ENCODE peak calls at places on chromosomes 16 and 17, in six cellular contexts. S is cardiac muscle cell; T is neural progenitor cell; M is CD4-positive, alpha-beta memory T cell; U is psoas muscle; N is esophagus squamous epithelium. O is an unnamed sample.

GRCh38 chr17:3905017-3905486 is 11.2 kb downstream of the P2RX1 start:
- DNase-seq in S (no peak), U (no peak), N (no peak), M (no peak), T (no peak), O (no peak)

GRCh38 chr17:81727324-81728031 is 15.4 kb downstream of the SLC25A10 start:
- DNase-seq in N (no peak), U (no peak), T (no peak), S (no peak), M (no peak), O (peak; percentile 57)

GRCh38 chr16:27721548-27722265 is 171.8 kb downstream of the KATNIP start:
- DNase-seq in T (no peak), S (no peak), M (no peak), U (peak; percentile 73), N (no peak), O (peak; percentile 77)

GRCh38 chr17:44546711-44547606 is 10.3 kb upstream of the FZD2 start:
- DNase-seq in T (no peak), U (no peak), N (no peak), S (no peak), M (no peak), O (no peak)

GRCh38 chr17:41308918-41309359 is at the start of gene KRTAP16-1:
- DNase-seq in U (no peak), M (no peak), N (no peak), S (no peak), T (no peak), O (peak; percentile 59)

GRCh38 chr16:81543571-81543970 is 99.0 kb downstream of the CMIP start:
- DNase-seq in S (no peak), U (no peak), T (no peak), M (no peak), N (no peak), O (no peak)

GRCh38 chr17:45438931-45439610 is 6.4 kb upstream of the ARHGAP27 start:
- DNase-seq in U (no peak), T (no peak), N (no peak), S (no peak), M (no peak), O (peak; percentile 64)

GRCh38 chr17:12034538-12034937 is 13.9 kb downstream of the MAP2K4 start:
- DNase-seq in S (no peak), U (no peak), M (no peak), N (no peak), T (no peak), O (no peak)

GRCh38 chr17:4881761-4882555 is 17.4 kb upstream of the C17orf107 start:
- DNase-seq in T (peak; percentile 79), N (no peak), M (peak; percentile 65), S (peak; percentile 76), U (peak; percentile 43), O (no peak)

GRCh38 chr17:42139093-42139492 is 15.7 kb downstream of the RAB5C start:
- DNase-seq in T (no peak), M (no peak), S (no peak), N (no peak), U (no peak), O (no peak)

GRCh38 chr17:38748329-38749221 is at the start of gene PCGF2:
- DNase-seq in N (no peak), T (peak; percentile 97), S (peak; percentile 95), M (no peak), U (peak; percentile 92), O (peak; percentile 98)

GRCh38 chr17:38746004-38746892 is 1.9 kb downstream of the PCGF2 start:
- DNase-seq in U (no peak), M (no peak), T (no peak), N (no peak), S (no peak), O (no peak)

GRCh38 chr17:38746893-38747384 is 1.2 kb downstream of the PCGF2 start:
- DNase-seq in U (no peak), M (no peak), N (no peak), S (no peak), T (no peak), O (peak; percentile 55)

GRCh38 chr17:38749222-38750043 is 1.3 kb upstream of the PCGF2 start:
- DNase-seq in M (no peak), S (peak; percentile 83), T (peak; percentile 90), U (peak; percentile 91), N (no peak), O (peak; percentile 91)

GRCh38 chr17:38747385-38748328 is 479 bp downstream of the PCGF2 start:
- DNase-seq in S (peak; percentile 61), U (peak; percentile 52), M (no peak), N (no peak), T (peak; percentile 80), O (peak; percentile 91)
- H3K4me1 ChIP-seq in S (peaks cover 11% of the 10 kb centered on the region), U (peaks cover 17% of the 10 kb centered on the region), M (peaks cover 46% of the 10 kb centered on the region), N (peaks cover 85% of the 10 kb centered on the region), T (peaks cover 26% of the 10 kb centered on the region), O (peaks cover 2% of the 10 kb centered on the region)

GRCh38 chr16:68078726-68079615 is 6.2 kb upstream of the NFATC3 start:
- DNase-seq in S (no peak), M (no peak), T (no peak), U (no peak), N (no peak), O (no peak)

GRCh38 chr16:68076560-68076959 is 8.6 kb upstream of the NFATC3 start:
- DNase-seq in S (no peak), M (no peak), N (no peak), U (no peak), T (no peak), O (no peak)

GRCh38 chr16:68075980-68076379 is 9.2 kb upstream of the NFATC3 start:
- DNase-seq in T (no peak), M (no peak), N (no peak), U (no peak), S (no peak), O (no peak)

GRCh38 chr16:68079616-68080344 is 5.4 kb upstream of the NFATC3 start:
- DNase-seq in S (no peak), T (no peak), U (peak; percentile 77), N (no peak), M (peak; percentile 69), O (peak; percentile 87)

GRCh38 chr16:68077866-68078725 is 7.1 kb upstream of the NFATC3 start:
- DNase-seq in N (no peak), M (no peak), U (no peak), S (no peak), T (no peak), O (no peak)
- H3K36me3 ChIP-seq in N (peaks cover 10% of the 10 kb centered on the region), M (no peaks in the 10 kb centered on the region), U (peaks cover 34% of the 10 kb centered on the region), S (peaks cover 2% of the 10 kb centered on the region), T (no peaks in the 10 kb centered on the region), O (no peaks in the 10 kb centered on the region)

GRCh38 chr17:72535346-72535745 is 414.5 kb downstream of the SOX9 start:
- DNase-seq in U (no peak), N (no peak), T (no peak), S (no peak), M (no peak), O (no peak)
- H3K4me1 ChIP-seq in U (no peaks in the 10 kb centered on the region), N (peaks cover 16% of the 10 kb centered on the region), T (peaks cover 31% of the 10 kb centered on the region), S (peaks cover 11% of the 10 kb centered on the region), M (no peaks in the 10 kb centered on the region), O (no peaks in the 10 kb centered on the region)

DNA sequence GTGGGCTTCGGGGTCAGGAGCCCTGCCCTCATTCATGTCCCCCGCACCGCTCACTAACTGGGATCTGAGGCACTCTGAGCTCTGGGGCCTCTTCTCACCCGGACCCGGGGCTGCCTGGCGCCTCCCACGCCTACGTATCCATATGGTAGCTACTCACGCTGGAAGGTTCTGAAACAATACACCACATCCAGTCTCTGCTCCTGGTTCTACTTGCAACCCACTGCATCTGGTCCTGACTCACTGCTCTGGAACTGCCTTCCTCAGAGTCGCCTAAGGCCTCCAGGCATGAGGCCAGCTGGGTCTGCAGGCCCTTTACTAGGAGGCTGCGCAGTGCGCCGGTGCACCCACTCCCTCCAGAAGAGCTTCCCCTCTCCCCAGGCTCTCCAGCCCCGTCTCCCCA is 18.1 kb downstream of the USP36 start:
- DNase-seq in U (no peak), N (no peak), M (no peak), T (no peak), S (no peak), O (peak; percentile 42)
- H3K36me3 ChIP-seq in U (peaks cover 99% of the 10 kb centered on the region), N (peaks cover 38% of the 10 kb centered on the region), M (peaks cover 73% of the 10 kb centered on the region), T (no peaks in the 10 kb centered on the region), S (peaks cover 53% of the 10 kb centered on the region), O (peaks cover 10% of the 10 kb centered on the region)

GRCh38 chr17:17693253-17693954 is 12.1 kb downstream of the RAI1 start:
- DNase-seq in U (peak; percentile 60), T (peak; percentile 85), N (no peak), S (peak; percentile 54), M (no peak), O (peak; percentile 90)

GRCh38 chr17:17692353-17693252 is 11.3 kb downstream of the RAI1 start:
- DNase-seq in S (no peak), U (no peak), T (no peak), N (no peak), M (no peak), O (no peak)

GRCh38 chr17:17694229-17695081 is 13.2 kb downstream of the RAI1 start:
- DNase-seq in S (peak; percentile 82), M (peak; percentile 71), N (no peak), U (peak; percentile 79), T (peak; percentile 90), O (peak; percentile 88)

GRCh38 chr17:17696075-17696474 is 14.8 kb downstream of the RAI1 start:
- DNase-seq in U (no peak), N (no peak), M (no peak), S (no peak), T (no peak), O (no peak)

GRCh38 chr17:17693955-17694228 is 12.6 kb downstream of the RAI1 start:
- DNase-seq in N (no peak), T (peak; percentile 38), U (no peak), M (no peak), S (no peak), O (no peak)
- H3K4me1 ChIP-seq in N (peaks cover 97% of the 10 kb centered on the region), T (peaks cover 54% of the 10 kb centered on the region), U (peaks cover 56% of the 10 kb centered on the region), M (peaks cover 35% of the 10 kb centered on the region), S (peaks cover 25% of the 10 kb centered on the region), O (no peaks in the 10 kb centered on the region)

GRCh38 chr17:28896884-28897768 is at the start of gene FLOT2:
- DNase-seq in N (no peak), S (peak; percentile 83), M (peak; percentile 65), T (peak; percentile 90), U (peak; percentile 65), O (peak; percentile 89)
- H3K36me3 ChIP-seq in N (no peaks in the 10 kb centered on the region), S (no peaks in the 10 kb centered on the region), M (no peaks in the 10 kb centered on the region), T (no peaks in the 10 kb centered on the region), U (no peaks in the 10 kb centered on the region), O (no peaks in the 10 kb centered on the region)